ENCODE peak calls at places on chromosomes 3 and 15, in four cellular contexts. O is ascending aorta, B is colonic mucosa, N is endothelial cell of umbilical vein. L is an unnamed sample. For H3K4me1, the result is how much of the 10 kb centered on the place peaks cover.

GRCh38 chr3:141940204-141940776 is 63.8 kb downstream of the ATP1B3 start:
- DNase-seq in N (peak), B (peak), O (no peak), L (peak)

GRCh38 chr15:52071570-52071969 is 41.0 kb downstream of the BCL2L10 start:
- DNase-seq in B (peak), N (no peak), O (no peak), L (peak)

GRCh38 chr3:55481067-55481917 is 5.8 kb downstream of the WNT5A start:
- DNase-seq in O (no peak), B (peak), N (no peak), L (no peak)

GRCh38 chr3:52763466-52763865 is 7.3 kb downstream of the NEK4 start:
- DNase-seq in B (no peak), O (no peak), N (peak), L (no peak)

GRCh38 chr15:63059075-63059474 is 16.5 kb downstream of the TPM1 start:
- DNase-seq in B (no peak), O (no peak), N (no peak), L (no peak)

GRCh38 chr3:114455432-114455831 is 161.6 kb downstream of the TIGIT start:
- DNase-seq in B (no peak), O (no peak), N (no peak), L (no peak)

GRCh38 chr3:8204846-8205624 is 296.6 kb upstream of the LMCD1 start:
- DNase-seq in B (no peak), N (no peak), O (no peak), L (no peak)

GRCh38 chr3:141669434-141669833 is 68.7 kb upstream of the RNF7 start:
- DNase-seq in B (no peak), N (no peak), O (no peak), L (no peak)

GRCh38 chr3:187251599-187251998 is 39.9 kb downstream of the MASP1 start:
- DNase-seq in B (no peak), O (no peak), N (no peak), L (no peak)

GRCh38 chr3:81496407-81497104 is 264.9 kb downstream of the GBE1 start:
- DNase-seq in B (no peak), O (no peak), N (no peak), L (no peak)

GRCh38 chr3:51942603-51943450 is 664 bp downstream of the PARP3 start:
- DNase-seq in B (peak), N (peak), O (peak), L (peak)

GRCh38 chr3:132904-133303 is 63.7 kb upstream of the CHL1 start:
- DNase-seq in N (no peak), O (no peak), B (no peak), L (no peak)

GRCh38 chr3:192851821-192852352 is 65.8 kb downstream of the MB21D2 start:
- DNase-seq in O (peak), B (peak), N (peak), L (peak)

GRCh38 chr15:52103217-52104207 is 9.1 kb downstream of the BCL2L10 start:
- DNase-seq in B (no peak), O (peak), N (peak), L (no peak)

GRCh38 chr15:96322401-96323249 is 7.9 kb upstream of the NR2F2 start:
- DNase-seq in O (peak), B (peak), N (peak), L (no peak)

GRCh38 chr3:172273378-172273777 is 174.9 kb downstream of the GHSR start:
- DNase-seq in B (no peak), N (no peak), O (no peak), L (no peak)

GRCh38 chr3:58531956-58532355 is 5.0 kb downstream of the ACOX2 start:
- DNase-seq in B (no peak), O (no peak), N (no peak), L (no peak)

GRCh38 chr15:35271371-35272043 is 186.4 kb upstream of the NANOGP8 start:
- DNase-seq in O (no peak), N (no peak), B (no peak), L (no peak)

GRCh38 chr3:155352900-155353490 is 59.5 kb upstream of the STRIT1 start:
- DNase-seq in B (no peak), N (peak), O (no peak), L (no peak)

GRCh38 chr3:52532517-52532837 is 1.2 kb downstream of the NT5DC2 start:
- DNase-seq in O (peak), N (peak), B (no peak), L (no peak)

GRCh38 chr15:27679621-27680521 is 419.2 kb downstream of the OCA2 start:
- DNase-seq in O (no peak), N (no peak), B (no peak), L (no peak)

GRCh38 chr3:182740710-182741109 is 52.6 kb upstream of the ATP11B start:
- DNase-seq in B (peak), O (no peak), N (no peak), L (no peak)

GRCh38 chr3:43735618-43736017 is 44.9 kb downstream of the ABHD5 start:
- DNase-seq in O (no peak), B (no peak), N (no peak), L (no peak)

GRCh38 chr3:106510206-106510605 is 641.4 kb upstream of the CBLB start:
- DNase-seq in O (no peak), B (no peak), N (no peak), L (no peak)

GRCh38 chr3:144868506-144868905 is 896.9 kb downstream of the DIPK2A start:
- DNase-seq in B (no peak), O (no peak), N (no peak), L (no peak)

GRCh38 chr3:149879872-149880271 is 66.9 kb downstream of the RNF13 start:
- DNase-seq in B (peak), N (peak), O (peak), L (no peak)

GRCh38 chr3:56754753-56755365 is 46.9 kb downstream of the ARHGEF3 start:
- DNase-seq in N (peak), O (no peak), B (no peak), L (no peak)
- H3K4me1 ChIP-seq in N (under half), O (under half), B (under half), L (under half)

DNA sequence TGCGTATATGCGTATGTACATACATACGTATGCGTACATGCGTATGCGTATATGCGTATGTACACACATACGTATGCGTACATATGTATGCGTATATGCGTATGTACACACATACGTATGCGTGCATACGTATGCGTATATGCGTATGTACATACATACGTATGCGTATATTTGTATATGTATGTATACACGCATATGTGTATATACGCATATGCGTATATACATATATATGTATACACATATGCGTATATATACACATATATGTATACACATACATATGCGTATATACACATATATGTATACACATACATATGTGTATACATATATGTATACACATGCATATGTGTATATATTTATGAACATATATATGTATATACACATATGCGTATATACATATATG is 12.1 kb downstream of the MCTP2 start:
- DNase-seq in O (no peak), B (no peak), N (no peak), L (no peak)
- H3K4me1 ChIP-seq in O (under half), B (under half), N (under half), L (under half)

DNA sequence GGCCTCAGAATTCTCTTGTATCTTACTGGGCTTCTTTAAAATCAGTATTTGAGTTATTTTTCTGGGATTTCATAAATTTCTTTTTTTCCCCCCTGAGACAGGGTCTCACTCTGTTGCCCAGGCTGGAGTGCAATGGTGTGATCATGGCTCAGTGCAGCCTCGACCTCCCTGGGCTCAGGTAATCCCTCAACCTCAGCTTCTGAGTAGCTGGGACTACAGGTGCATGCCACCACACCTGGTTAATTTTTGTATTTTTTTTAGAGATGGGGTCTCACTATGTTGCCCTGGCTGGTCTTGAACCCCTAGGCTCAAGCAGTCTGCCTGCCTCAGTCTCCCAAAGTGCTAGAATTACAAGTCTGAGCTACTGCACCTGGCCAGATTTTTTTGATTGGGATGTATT is 43.5 kb downstream of the NCK1 start:
- DNase-seq in B (no peak), N (no peak), O (no peak), L (no peak)
- H3K4me1 ChIP-seq in B (under half), N (under half), O (under half), L (under half)

GRCh38 chr15:91853968-91854943 is 748 bp downstream of the SLCO3A1 start:
- DNase-seq in O (peak), N (no peak), B (peak), L (peak)
- H3K4me1 ChIP-seq in O (under half), N (under half), B (under half), L (under half)

GRCh38 chr3:30501526-30501925 is 104.9 kb upstream of the TGFBR2 start:
- DNase-seq in N (no peak), B (no peak), O (no peak), L (no peak)
- H3K4me1 ChIP-seq in N (under half), B (under half), O (under half), L (under half)